ENCODE peak calls at places on chromosome 2, in five cellular contexts. C is H1, B is GM12891, S is endothelial cell of umbilical vein, L is NB4. F is an unnamed sample.

GRCh38 chr2:206971805-206972204 is 32.5 kb downstream of the CPO start:
- DNase-seq in C (no peak), B (no peak), S (no peak), L (peak; percentile 8), F (no peak)

GRCh38 chr2:232330068-232330999 is 48.2 kb upstream of the ALPP start:
- DNase-seq in C (no peak), B (no peak), S (no peak), L (no peak), F (no peak)

GRCh38 chr2:237235383-237236095 is 149.8 kb downstream of the COPS8 start:
- DNase-seq in C (no peak), B (no peak), S (no peak), L (no peak), F (no peak)

GRCh38 chr2:238948765-238949641 is 101.1 kb downstream of the TWIST2 start:
- DNase-seq in C (peak; percentile 8), B (no peak), S (no peak), L (no peak), F (no peak)

GRCh38 chr2:39730685-39731302 is 48.3 kb downstream of the THUMPD2 start:
- DNase-seq in C (no peak), B (no peak), S (peak; percentile 50), L (peak; percentile 59), F (peak; percentile 39)

GRCh38 chr2:48249093-48249492 is 280.9 kb upstream of the STON1 start:
- DNase-seq in C (no peak), B (no peak), S (no peak), L (no peak), F (no peak)

GRCh38 chr2:151490276-151490675 is 80.6 kb downstream of the RIF1 start:
- DNase-seq in C (no peak), B (no peak), S (no peak), L (no peak), F (no peak)

GRCh38 chr2:107215764-107216398 is 329.9 kb upstream of the ST6GAL2 start:
- DNase-seq in C (no peak), B (no peak), S (no peak), L (no peak), F (no peak)

GRCh38 chr2:200003444-200003843 is 48.1 kb downstream of the MAIP1 start:
- DNase-seq in C (no peak), B (no peak), S (peak; percentile 75), L (no peak), F (no peak)

GRCh38 chr2:46717733-46718121 is 197.9 kb downstream of the MCFD2 start:
- DNase-seq in C (no peak), B (no peak), S (no peak), L (peak; percentile 59), F (no peak)

GRCh38 chr2:241816431-241817121 is 7.6 kb downstream of the NEU4 start:
- DNase-seq in C (no peak), B (peak; percentile 7), S (no peak), L (no peak), F (no peak)

GRCh38 chr2:159249955-159250723 is 36.4 kb downstream of the WDSUB1 start:
- DNase-seq in C (no peak), B (no peak), S (peak; percentile 88), L (peak; percentile 74), F (no peak)

GRCh38 chr2:198165289-198165688 is 360.9 kb downstream of the PLCL1 start:
- DNase-seq in C (no peak), B (no peak), S (no peak), L (no peak), F (no peak)

GRCh38 chr2:150631236-150631603 is 143.8 kb upstream of the RND3 start:
- DNase-seq in C (no peak), B (no peak), S (no peak), L (no peak), F (no peak)

GRCh38 chr2:76008001-76008702 is 297.4 kb upstream of the GCFC2 start:
- DNase-seq in C (no peak), B (no peak), S (no peak), L (no peak), F (no peak)

GRCh38 chr2:169983506-169983905 is 156.3 kb downstream of the UBR3 start:
- DNase-seq in C (no peak), B (no peak), S (no peak), L (no peak), F (no peak)

GRCh38 chr2:12727641-12728040 is 10.9 kb downstream of the TRIB2 start:
- DNase-seq in C (no peak), B (no peak), S (no peak), L (no peak), F (no peak)

GRCh38 chr2:208792766-208793165 is 386.2 kb downstream of the PTH2R start:
- DNase-seq in C (no peak), B (no peak), S (no peak), L (no peak), F (no peak)

GRCh38 chr2:100881629-100882028 is 61.7 kb downstream of the NPAS2 start:
- DNase-seq in C (no peak), B (no peak), S (no peak), L (no peak), F (no peak)

GRCh38 chr2:54658548-54659207 is 64.8 kb upstream of the EML6 start:
- DNase-seq in C (no peak), B (no peak), S (peak; percentile 17), L (no peak), F (no peak)

GRCh38 chr2:14140009-14140408 is 492.5 kb upstream of the LRATD1 start:
- DNase-seq in C (peak; percentile 48), B (no peak), S (no peak), L (no peak), F (no peak)

GRCh38 chr2:5250482-5250881 is 441.7 kb upstream of the SOX11 start:
- DNase-seq in C (no peak), B (no peak), S (no peak), L (no peak), F (no peak)

GRCh38 chr2:202049840-202050239 is 16.2 kb downstream of the FZD7 start:
- DNase-seq in C (no peak), B (no peak), S (no peak), L (no peak), F (no peak)

GRCh38 chr2:144215207-144215606 is 304.7 kb downstream of the ZEB2 start:
- DNase-seq in C (no peak), B (no peak), S (no peak), L (no peak), F (no peak)

GRCh38 chr2:60834270-60834717 is 47.1 kb upstream of the REL start:
- DNase-seq in C (no peak), B (no peak), S (no peak), L (no peak), F (no peak)

GRCh38 chr2:130391058-130391871 is 35.4 kb downstream of the PTPN18 start:
- DNase-seq in C (peak; percentile 81), B (peak; percentile 62), S (peak; percentile 77), L (peak; percentile 81), F (peak; percentile 85)
- TF ChIP-seq POLR2A in C (no peak), B (peak; percentile 44), S (no peak), L (no peak), F (no peak)

GRCh38 chr2:233563663-233564430 is 2.7 kb downstream of the USP40 start:
- DNase-seq in C (no peak), B (no peak), S (no peak), L (peak; percentile 75), F (no peak)
- TF ChIP-seq POLR2A in C (no peak), B (no peak), S (no peak), L (no peak), F (no peak)

GRCh38 chr2:191001032-191001431 is 12.9 kb downstream of the STAT1 start:
- DNase-seq in C (no peak), B (no peak), S (no peak), L (no peak), F (no peak)
- TF ChIP-seq POLR2A in C (no peak), B (no peak), S (no peak), L (no peak), F (no peak)

GRCh38 chr2:9141379-9141667 is 65.3 kb upstream of the ASAP2 start:
- DNase-seq in C (no peak), B (no peak), S (no peak), L (no peak), F (no peak)

GRCh38 chr2:9143264-9143815 is 63.3 kb upstream of the ASAP2 start:
- DNase-seq in C (no peak), B (no peak), S (no peak), L (no peak), F (no peak)

GRCh38 chr2:9141706-9142460 is 64.7 kb upstream of the ASAP2 start:
- DNase-seq in C (no peak), B (no peak), S (no peak), L (no peak), F (no peak)

GRCh38 chr2:9144047-9144446 is 62.6 kb upstream of the ASAP2 start:
- DNase-seq in C (no peak), B (no peak), S (no peak), L (no peak), F (no peak)

DNA sequence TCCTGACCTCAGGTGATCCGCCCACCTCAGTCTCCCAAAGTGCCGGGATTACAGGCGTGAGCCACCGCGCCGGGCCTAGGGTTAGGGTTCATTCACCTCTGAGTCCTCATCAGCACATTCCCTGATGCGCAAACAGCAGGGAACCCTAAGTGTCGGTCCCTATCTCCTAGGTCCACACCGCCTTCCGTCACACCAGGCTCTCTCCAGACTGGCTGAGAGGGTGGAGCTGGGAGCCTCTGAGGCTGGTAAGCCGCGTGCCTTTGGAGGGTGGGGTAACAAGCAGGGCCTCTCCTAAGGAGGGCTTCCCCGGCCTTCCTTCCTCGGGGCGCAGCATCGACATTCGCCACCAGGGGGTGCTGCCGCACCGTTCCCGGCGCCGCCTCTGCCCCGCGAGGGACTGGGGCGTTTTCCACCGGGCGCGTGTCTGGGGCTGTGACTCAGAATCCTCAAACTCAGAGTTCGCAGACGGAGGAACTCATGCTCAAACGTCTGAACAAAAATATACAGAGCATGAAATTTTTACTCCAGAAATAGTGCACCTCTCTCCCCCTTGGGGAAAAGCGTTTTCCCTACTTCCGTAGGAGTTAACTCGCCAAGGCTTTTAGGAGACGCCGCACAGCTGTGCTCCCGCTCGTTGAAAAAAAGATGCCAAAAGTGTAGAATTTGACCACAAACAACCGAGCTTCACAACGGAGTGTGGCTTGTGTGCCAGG is 63.9 kb upstream of the ASAP2 start:
- DNase-seq in C (peak; percentile 99), B (peak; percentile 87), S (peak; percentile 78), L (peak; percentile 83), F (peak; percentile 77)
- TF ChIP-seq POLR2A in C (no peak), B (no peak), S (no peak), L (no peak), F (no peak)